ENCODE peak calls at places on chromosomes 13 and 19, in four cellular contexts. One of them, this sample, is unnamed.

GRCh38 chr19:7373862-7374261 is 25.1 kb downstream of the ARHGEF18 start:
- DNase-seq in T-cell: no peak
- DNase-seq in GM13976: no peak
- DNase-seq in cardiac fibroblast: no peak
- DNase-seq in this sample: no peak

GRCh38 chr19:15449620-15450527 is at the start of gene WIZ:
- DNase-seq in T-cell: peak
- DNase-seq in cardiac fibroblast: peak
- DNase-seq in GM13976: peak
- DNase-seq in this sample: peak

GRCh38 chr13:67228031-67228430 is 2.1 kb downstream of the PCDH9 start:
- DNase-seq in T-cell: no peak
- DNase-seq in cardiac fibroblast: no peak
- DNase-seq in GM13976: no peak
- DNase-seq in this sample: no peak

GRCh38 chr19:10419646-10420443 is 493 bp upstream of the PDE4A start:
- DNase-seq in T-cell: no peak
- DNase-seq in cardiac fibroblast: peak
- DNase-seq in GM13976: peak
- DNase-seq in this sample: peak

GRCh38 chr19:39506944-39507714 is 7.8 kb upstream of the SELENOV start:
- DNase-seq in T-cell: no peak
- DNase-seq in GM13976: peak
- DNase-seq in cardiac fibroblast: peak
- DNase-seq in this sample: peak

GRCh38 chr19:5155586-5156210 is 184.9 kb downstream of the PTPRS start:
- DNase-seq in GM13976: no peak
- DNase-seq in cardiac fibroblast: no peak
- DNase-seq in T-cell: no peak
- DNase-seq in this sample: no peak

GRCh38 chr19:34350161-34350561 is 14.8 kb upstream of the GPI start:
- DNase-seq in T-cell: peak
- DNase-seq in cardiac fibroblast: peak
- DNase-seq in GM13976: no peak
- DNase-seq in this sample: no peak

GRCh38 chr13:77477299-77477848 is 58.1 kb upstream of the SCEL start:
- DNase-seq in GM13976: no peak
- DNase-seq in cardiac fibroblast: no peak
- DNase-seq in T-cell: no peak
- DNase-seq in this sample: no peak

GRCh38 chr19:49997709-49998108 is 27.5 kb downstream of the VRK3 start:
- DNase-seq in T-cell: no peak
- DNase-seq in GM13976: peak
- DNase-seq in cardiac fibroblast: peak
- DNase-seq in this sample: peak

GRCh38 chr13:98327326-98328314 is 150.6 kb upstream of the RNF113B start:
- DNase-seq in T-cell: no peak
- DNase-seq in cardiac fibroblast: peak
- DNase-seq in GM13976: no peak
- DNase-seq in this sample: peak

GRCh38 chr13:28489536-28489935 is 5.4 kb downstream of the FLT1 start:
- DNase-seq in T-cell: no peak
- DNase-seq in GM13976: no peak
- DNase-seq in cardiac fibroblast: peak
- DNase-seq in this sample: peak

GRCh38 chr13:66492479-66492878 is 737.7 kb downstream of the PCDH9 start:
- DNase-seq in T-cell: no peak
- DNase-seq in GM13976: no peak
- DNase-seq in cardiac fibroblast: no peak
- DNase-seq in this sample: no peak

GRCh38 chr19:6056801-6057650 is 53.3 kb downstream of the RFX2 start:
- DNase-seq in T-cell: no peak
- DNase-seq in GM13976: no peak
- DNase-seq in cardiac fibroblast: peak
- DNase-seq in this sample: peak

GRCh38 chr13:113329656-113330312 is 32.7 kb downstream of the LAMP1 start:
- DNase-seq in T-cell: no peak
- DNase-seq in GM13976: no peak
- DNase-seq in cardiac fibroblast: no peak
- DNase-seq in this sample: no peak

GRCh38 chr19:39736088-39736487 is 1.7 kb downstream of the CLC start:
- DNase-seq in T-cell: no peak
- DNase-seq in cardiac fibroblast: no peak
- DNase-seq in GM13976: no peak
- DNase-seq in this sample: no peak

GRCh38 chr13:75153386-75153785 is 328.6 kb downstream of the TBC1D4 start:
- DNase-seq in GM13976: no peak
- DNase-seq in cardiac fibroblast: no peak
- DNase-seq in T-cell: no peak
- DNase-seq in this sample: no peak

This sample was measured in fibroblast of villous mesenchyme.